ENCODE peak calls at places on chromosomes 12 and 14, in seven cellular contexts. D is left ventricle myocardium inferior, I is breast epithelium, E is fibroblast of lung, V is IMR-90, A is psoas muscle, J is lower lobe of right lung. S is an unnamed sample.

GRCh38 chr14:103527408-103528157 is 1.4 kb upstream of the TRMT61A start:
- DNase-seq in V (no peak), E (no peak), D (no peak), A (no peak), I (no peak), J (no peak), S (no peak)

GRCh38 chr14:50335389-50335788 is 23.3 kb downstream of the DMAC2L start:
- DNase-seq in A (no peak), J (no peak), V (peak; percentile 72), D (peak; percentile 26), I (no peak), E (peak; percentile 87), S (peak; percentile 83)

GRCh38 chr12:94336201-94336915 is 123.3 kb downstream of the CEP83 start:
- DNase-seq in J (no peak), E (peak; percentile 61), I (no peak), V (peak; percentile 66), D (no peak), A (no peak), S (no peak)

GRCh38 chr12:120928864-120929652 is 24.9 kb upstream of the SPPL3 start:
- DNase-seq in V (no peak), J (no peak), E (no peak), D (no peak), I (peak; percentile 78), A (peak; percentile 48), S (no peak)

GRCh38 chr12:57528831-57529555 is 6.4 kb downstream of the MBD6 start:
- DNase-seq in E (no peak), J (no peak), I (no peak), D (no peak), A (no peak), V (no peak), S (no peak)

GRCh38 chr12:80946591-80946990 is 8.9 kb upstream of the LIN7A start:
- DNase-seq in E (peak; percentile 56), D (no peak), V (peak; percentile 32), J (no peak), I (no peak), A (no peak), S (peak; percentile 23)

GRCh38 chr14:55097894-55098560 is 31.0 kb upstream of the LGALS3 start:
- DNase-seq in E (no peak), I (no peak), V (no peak), A (no peak), D (no peak), J (peak; percentile 64), S (no peak)

GRCh38 chr12:13194462-13195110 is 1.9 kb upstream of the EMP1 start:
- DNase-seq in V (no peak), I (no peak), D (no peak), E (no peak), J (no peak), A (no peak), S (no peak)

GRCh38 chr14:30317729-30318128 is 241.2 kb upstream of the G2E3 start:
- DNase-seq in I (no peak), E (no peak), J (no peak), D (no peak), V (no peak), A (no peak), S (no peak)

GRCh38 chr12:133192847-133193246 is 11.6 kb downstream of the ZNF268 start:
- DNase-seq in I (no peak), D (no peak), E (no peak), V (no peak), A (no peak), J (no peak), S (no peak)

GRCh38 chr12:110657747-110658146 is 31.2 kb downstream of the HVCN1 start:
- DNase-seq in J (no peak), A (no peak), D (no peak), E (no peak), I (no peak), V (no peak), S (no peak)

GRCh38 chr12:85798122-85798521 is 38.1 kb downstream of the RASSF9 start:
- DNase-seq in I (no peak), V (no peak), D (no peak), A (no peak), J (no peak), E (no peak), S (no peak)

GRCh38 chr12:116647802-116648201 is 88.6 kb downstream of the MAP1LC3B2 start:
- DNase-seq in J (no peak), V (no peak), E (no peak), A (no peak), I (no peak), D (no peak), S (no peak)

GRCh38 chr14:35910191-35910590 is 84.1 kb downstream of the BRMS1L start:
- DNase-seq in D (no peak), A (no peak), V (no peak), E (no peak), J (no peak), I (no peak), S (no peak)

GRCh38 chr12:49483621-49484020 is 55.2 kb upstream of the KCNH3 start:
- DNase-seq in I (no peak), E (no peak), D (no peak), V (no peak), A (no peak), J (no peak), S (no peak)

GRCh38 chr12:83817730-83818129 is 1094.9 kb downstream of the SLC6A15 start:
- DNase-seq in D (no peak), J (no peak), V (no peak), A (no peak), I (no peak), E (no peak), S (no peak)

GRCh38 chr14:30444451-30444850 is 114.5 kb upstream of the G2E3 start:
- DNase-seq in D (no peak), V (no peak), A (no peak), J (no peak), E (no peak), I (no peak), S (no peak)

GRCh38 chr14:64671591-64671990 is 32.6 kb upstream of the PLEKHG3 start:
- DNase-seq in D (no peak), J (no peak), I (no peak), E (peak; percentile 81), V (peak; percentile 77), A (no peak), S (peak; percentile 74)
- TF ChIP-seq CTCF in D (peak; percentile 77), J (peak; percentile 61), I (peak; percentile 66), E (peak; percentile 73), V (peak; percentile 79), A (peak; percentile 68), S (peak; percentile 75)

GRCh38 chr12:106300761-106301160 is 1.8 kb upstream of the TCP11L2 start:
- DNase-seq in J (no peak), I (no peak), E (no peak), A (no peak), D (no peak), V (no peak), S (no peak)

GRCh38 chr12:106299193-106299794 is 3.2 kb upstream of the TCP11L2 start:
- DNase-seq in A (peak; percentile 55), I (no peak), E (peak; percentile 29), V (peak; percentile 30), J (no peak), D (no peak), S (no peak)

GRCh38 chr12:106302401-106303201 is at the start of gene TCP11L2:
- DNase-seq in J (peak; percentile 93), I (peak; percentile 87), D (peak; percentile 92), V (peak; percentile 58), E (peak; percentile 73), A (peak; percentile 94), S (peak; percentile 80)

GRCh38 chr12:106301611-106302321 is 767 bp upstream of the TCP11L2 start:
- DNase-seq in J (peak; percentile 80), A (no peak), D (peak; percentile 37), E (peak; percentile 29), I (peak; percentile 54), V (peak; percentile 64), S (peak; percentile 46)

DNA sequence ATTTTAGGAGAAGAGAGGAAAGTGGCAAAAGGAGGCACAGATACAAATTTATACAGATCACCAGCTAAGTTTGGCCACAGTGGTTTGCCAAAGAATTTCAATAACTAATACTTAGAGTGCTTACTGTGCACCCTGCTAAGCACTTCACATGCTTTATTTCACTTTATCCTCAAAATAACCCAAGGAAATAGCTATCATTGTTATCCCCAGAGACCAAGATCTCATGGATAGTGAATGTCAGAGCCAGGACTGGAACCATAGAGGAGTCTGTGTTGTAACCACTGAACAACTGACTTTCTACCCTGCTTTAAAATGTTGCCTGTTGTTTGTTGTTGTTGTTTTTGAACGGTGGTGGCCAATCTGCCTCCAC is 1.3 kb upstream of the TCP11L2 start:
- DNase-seq in I (no peak), D (no peak), E (no peak), A (no peak), J (no peak), V (no peak), S (peak; percentile 19)
- H3K4me3 ChIP-seq in I (no peak overlapping the region), D (peak overlapping the region; percentile 97), E (no peak overlapping the region), A (peak overlapping the region; percentile 86), J (peak overlapping the region; percentile 97), V (no peak overlapping the region), S (no peak overlapping the region)

DNA sequence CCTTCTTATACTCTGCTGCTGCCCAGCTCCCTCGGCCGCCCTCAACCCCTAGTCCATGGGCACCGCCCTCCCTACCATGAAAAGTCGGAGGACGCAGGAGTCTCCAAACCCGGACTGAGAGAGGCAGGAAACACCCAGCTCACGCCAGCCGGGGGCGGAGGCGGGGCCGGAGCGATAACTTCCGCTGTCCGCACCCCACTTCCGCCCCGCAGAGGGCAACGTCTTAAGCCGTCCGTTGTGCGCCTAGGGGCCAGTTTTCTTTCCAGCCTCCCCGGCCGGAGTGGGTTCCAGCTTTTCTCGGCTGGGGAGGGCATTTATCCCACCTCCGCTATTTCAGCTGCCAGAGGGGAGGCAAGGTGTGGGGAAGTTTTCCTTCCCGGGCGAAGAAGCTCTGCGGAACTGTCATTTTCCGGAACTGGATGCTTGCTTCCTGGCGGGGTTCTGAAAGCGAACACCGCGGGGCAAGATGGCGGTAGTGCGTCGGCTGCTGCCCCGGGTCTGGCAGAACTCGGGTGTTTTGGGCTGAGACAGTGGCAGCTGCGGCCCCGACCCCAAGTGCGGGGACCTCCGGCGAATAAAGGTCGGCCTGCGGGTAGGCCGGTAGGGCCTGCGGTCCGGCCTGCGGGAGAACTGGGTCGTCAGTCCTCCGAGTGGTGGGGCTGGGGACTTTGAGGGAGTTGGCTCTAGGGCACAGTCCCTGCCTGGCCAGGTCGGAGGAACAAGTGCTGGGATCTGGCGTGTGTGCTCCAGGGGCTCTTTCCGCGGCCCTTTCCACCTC is at the start of the genes KCTD10 and UBE3B:
- DNase-seq in V (peak; percentile 89), E (peak; percentile 94), A (peak; percentile 94), D (peak; percentile 89), J (peak; percentile 91), I (peak; percentile 85), S (peak; percentile 93)
- TF ChIP-seq CTCF in V (no peak), E (no peak), A (no peak), D (peak; percentile 28), J (no peak), I (no peak), S (no peak)

GRCh38 chr12:51621155-51621922 is 30.3 kb downstream of the SCN8A start:
- DNase-seq in E (no peak), J (no peak), A (no peak), V (peak; percentile 78), D (no peak), I (no peak), S (no peak)
- H3K4me3 ChIP-seq in E (no peak overlapping the region), J (no peak overlapping the region), A (no peak overlapping the region), V (no peak overlapping the region), D (no peak overlapping the region), I (no peak overlapping the region), S (no peak overlapping the region)

S was measured in astrocyte of the spinal cord.